ENCODE peak calls at places on chromosomes 13 and 19, in eight cellular contexts. W is CD8-positive, alpha-beta memory T cell; L is OCI-M1; X is NCI-H2081; D is LoVo; R is HEK293T; A is iris pigment epithelial cell; S is CD4-positive, alpha-beta T cell. Z is an unnamed sample.

GRCh38 chr19:5436101-5436947 is 18.9 kb upstream of the ZNRF4 start:
- DNase-seq in S (no peak), R (peak), L (peak), X (peak), D (no peak), A (peak), W (no peak), Z (peak)

GRCh38 chr13:112891477-112892401 is 77.3 kb upstream of the MCF2L start:
- DNase-seq in L (no peak), S (no peak), X (peak), R (no peak), A (no peak), D (no peak), W (no peak), Z (no peak)

GRCh38 chr19:38004505-38005223 is 97.7 kb downstream of the SIPA1L3 start:
- DNase-seq in X (peak), A (peak), R (peak), S (no peak), L (peak), D (no peak), W (no peak), Z (peak)

GRCh38 chr19:13847033-13847899 is 29.7 kb upstream of the NANOS3 start:
- DNase-seq in R (peak), L (peak), S (peak), W (peak), D (peak), X (peak), A (peak), Z (peak)

GRCh38 chr19:53537126-53537522 is 821 bp upstream of the ZNF331 start:
- DNase-seq in A (no peak), X (no peak), S (no peak), R (no peak), W (no peak), D (no peak), L (no peak), Z (no peak)

GRCh38 chr19:20078696-20079095 is 896 bp downstream of the ZNF90 start:
- DNase-seq in S (no peak), X (no peak), W (no peak), D (no peak), A (peak), L (peak), R (no peak), Z (peak)

GRCh38 chr19:20186163-20186562 is 19.1 kb downstream of the ZNF486 start:
- DNase-seq in L (no peak), S (no peak), R (no peak), D (no peak), A (no peak), W (no peak), X (no peak), Z (no peak)

GRCh38 chr13:46804391-46804815 is 7.4 kb upstream of the ESD start:
- DNase-seq in A (peak), W (no peak), S (no peak), R (no peak), X (no peak), L (no peak), D (peak), Z (peak)

GRCh38 chr19:13127051-13127450 is 9.0 kb downstream of the NACC1 start:
- DNase-seq in X (no peak), L (no peak), W (no peak), S (no peak), R (no peak), D (no peak), A (peak), Z (no peak)

GRCh38 chr13:67390462-67391093 is 160.4 kb upstream of the PCDH9 start:
- DNase-seq in R (no peak), L (no peak), W (no peak), D (no peak), S (no peak), X (no peak), A (peak), Z (peak)

GRCh38 chr13:80399340-80400163 is 58.6 kb upstream of the SPRY2 start:
- DNase-seq in A (no peak), W (peak), D (peak), S (no peak), X (no peak), R (no peak), L (peak), Z (no peak)

Z was measured in mesenchymal stem cell.